ENCODE peak calls at places on chromosomes 5 and 9, in ten cellular contexts. Y, T, F, U, R, Q, S, G, W and P are unnamed samples. For H3K4me1, the result is how much of the 10 kb centered on the place peaks cover.

GRCh38 chr5:170362102-170362501 is 27.1 kb downstream of the KCNMB1 start:
- DNase-seq in Y (no peak), T (no peak), F (no peak), U (no peak), R (no peak), Q (no peak), S (peak), G (no peak), W (no peak), P (no peak)

GRCh38 chr5:123717139-123717538 is 205.2 kb downstream of the CSNK1G3 start:
- DNase-seq in Y (no peak), T (no peak), F (no peak), U (no peak), R (no peak), Q (no peak), S (no peak), G (no peak), W (no peak), P (no peak)

GRCh38 chr9:5630038-5630507 is 1.2 kb downstream of the RIC1 start:
- DNase-seq in Y (peak), T (no peak), F (no peak), U (no peak), R (no peak), Q (peak), S (no peak), G (no peak), W (no peak), P (no peak)

GRCh38 chr5:33743089-33743488 is 148.7 kb downstream of the ADAMTS12 start:
- DNase-seq in Y (no peak), T (no peak), F (no peak), U (no peak), R (no peak), Q (no peak), S (no peak), G (no peak), W (no peak), P (no peak)

GRCh38 chr5:10555134-10555733 is 8.6 kb upstream of the ANKRD33B start:
- DNase-seq in Y (peak), T (no peak), F (peak), U (no peak), R (no peak), Q (no peak), S (no peak), G (peak), W (no peak), P (no peak)

GRCh38 chr9:91541744-91542143 is 118.1 kb upstream of the NFIL3 start:
- DNase-seq in Y (no peak), T (no peak), F (no peak), U (no peak), R (no peak), Q (no peak), S (no peak), G (no peak), W (no peak), P (no peak)

GRCh38 chr9:69357854-69358220 is 32.8 kb downstream of the ENTREP1 start:
- DNase-seq in Y (no peak), T (no peak), F (no peak), U (no peak), R (no peak), Q (no peak), S (no peak), G (no peak), W (no peak), P (no peak)

GRCh38 chr5:141857226-141857625 is 21.0 kb downstream of the PCDH1 start:
- DNase-seq in Y (no peak), T (no peak), F (no peak), U (no peak), R (no peak), Q (no peak), S (no peak), G (no peak), W (no peak), P (no peak)

GRCh38 chr5:35783551-35783950 is 73.1 kb upstream of the IL7R start:
- DNase-seq in Y (no peak), T (no peak), F (no peak), U (no peak), R (no peak), Q (no peak), S (no peak), G (no peak), W (no peak), P (no peak)

GRCh38 chr9:124030969-124031451 is 19.4 kb downstream of the LHX2 start:
- DNase-seq in Y (no peak), T (no peak), F (no peak), U (no peak), R (no peak), Q (no peak), S (no peak), G (no peak), W (no peak), P (no peak)

GRCh38 chr5:35815089-35815936 is 41.4 kb upstream of the IL7R start:
- DNase-seq in Y (peak), T (peak), F (peak), U (no peak), R (no peak), Q (no peak), S (no peak), G (no peak), W (no peak), P (no peak)

GRCh38 chr5:76615759-76616158 is 7.4 kb downstream of the F2RL2 start:
- DNase-seq in Y (no peak), T (no peak), F (no peak), U (no peak), R (no peak), Q (no peak), S (no peak), G (no peak), W (no peak), P (no peak)

GRCh38 chr5:174288436-174288835 is 242.9 kb downstream of the NSG2 start:
- DNase-seq in Y (no peak), T (no peak), F (no peak), U (no peak), R (no peak), Q (no peak), S (no peak), G (no peak), W (no peak), P (no peak)

GRCh38 chr5:115639377-115639776 is 13.5 kb upstream of the TMED7 start:
- DNase-seq in Y (no peak), T (no peak), F (no peak), U (no peak), R (no peak), Q (no peak), S (no peak), G (no peak), W (no peak), P (no peak)

GRCh38 chr5:15008911-15009310 is 137.3 kb upstream of the ANKH start:
- DNase-seq in Y (peak), T (no peak), F (peak), U (no peak), R (no peak), Q (no peak), S (no peak), G (no peak), W (no peak), P (no peak)

GRCh38 chr9:111743275-111743674 is 51.5 kb downstream of the SHOC1 start:
- DNase-seq in Y (peak), T (no peak), F (no peak), U (no peak), R (no peak), Q (no peak), S (no peak), G (no peak), W (no peak), P (no peak)

GRCh38 chr5:149358818-149359217 is 972 bp downstream of the PCYOX1L start:
- DNase-seq in Y (no peak), T (peak), F (no peak), U (no peak), R (no peak), Q (no peak), S (no peak), G (no peak), W (no peak), P (no peak)

GRCh38 chr9:98146101-98146991 is 27.3 kb upstream of the TRIM14 start:
- DNase-seq in Y (peak), T (no peak), F (peak), U (peak), R (no peak), Q (no peak), S (no peak), G (no peak), W (peak), P (no peak)

GRCh38 chr5:151082976-151083651 is 2.3 kb upstream of the TNIP1 start:
- DNase-seq in Y (peak), T (no peak), F (no peak), U (peak), R (peak), Q (no peak), S (no peak), G (no peak), W (no peak), P (no peak)

GRCh38 chr9:33813712-33814641 is 3.0 kb upstream of the UBE2R2 start:
- DNase-seq in Y (peak), T (no peak), F (no peak), U (no peak), R (peak), Q (no peak), S (no peak), G (no peak), W (no peak), P (peak)

GRCh38 chr5:77197840-77198554 is 12.5 kb upstream of the PDE8B start:
- DNase-seq in Y (no peak), T (no peak), F (no peak), U (no peak), R (no peak), Q (no peak), S (no peak), G (no peak), W (no peak), P (no peak)

GRCh38 chr9:87685431-87685830 is 40.5 kb upstream of the CTSL start:
- DNase-seq in Y (no peak), T (peak), F (no peak), U (no peak), R (no peak), Q (no peak), S (no peak), G (no peak), W (no peak), P (peak)

GRCh38 chr5:87340716-87341115 is 72.0 kb downstream of the CCNH start:
- DNase-seq in Y (no peak), T (no peak), F (no peak), U (no peak), R (no peak), Q (no peak), S (no peak), G (no peak), W (no peak), P (no peak)

GRCh38 chr5:68884893-68885292 is 208.9 kb upstream of the SLC30A5 start:
- DNase-seq in Y (peak), T (no peak), F (no peak), U (no peak), R (no peak), Q (no peak), S (no peak), G (no peak), W (no peak), P (no peak)

GRCh38 chr9:27528278-27528885 is 1.2 kb downstream of the MOB3B start:
- DNase-seq in Y (no peak), T (peak), F (peak), U (peak), R (peak), Q (peak), S (peak), G (peak), W (peak), P (no peak)

GRCh38 chr5:5432020-5432707 is 9.7 kb downstream of the ICE1 start:
- DNase-seq in Y (no peak), T (no peak), F (no peak), U (no peak), R (no peak), Q (no peak), S (no peak), G (no peak), W (no peak), P (no peak)

GRCh38 chr9:114611516-114612271 is 603 bp downstream of the TMEM268 start:
- DNase-seq in Y (peak), T (peak), F (peak), U (peak), R (no peak), Q (no peak), S (peak), G (peak), W (no peak), P (no peak)

GRCh38 chr5:132265336-132266030 is 8.0 kb downstream of the PDLIM4 start:
- DNase-seq in Y (peak), T (peak), F (no peak), U (no peak), R (no peak), Q (no peak), S (peak), G (peak), W (peak), P (no peak)

GRCh38 chr5:132262882-132263547 is 5.5 kb downstream of the PDLIM4 start:
- DNase-seq in Y (no peak), T (no peak), F (no peak), U (no peak), R (no peak), Q (no peak), S (no peak), G (no peak), W (no peak), P (no peak)

GRCh38 chr5:132264546-132265335 is 7.2 kb downstream of the PDLIM4 start:
- DNase-seq in Y (no peak), T (no peak), F (no peak), U (no peak), R (no peak), Q (no peak), S (no peak), G (peak), W (peak), P (peak)

GRCh38 chr5:132261881-132262845 is 4.7 kb downstream of the PDLIM4 start:
- DNase-seq in Y (no peak), T (peak), F (no peak), U (no peak), R (no peak), Q (no peak), S (no peak), G (no peak), W (peak), P (no peak)

DNA sequence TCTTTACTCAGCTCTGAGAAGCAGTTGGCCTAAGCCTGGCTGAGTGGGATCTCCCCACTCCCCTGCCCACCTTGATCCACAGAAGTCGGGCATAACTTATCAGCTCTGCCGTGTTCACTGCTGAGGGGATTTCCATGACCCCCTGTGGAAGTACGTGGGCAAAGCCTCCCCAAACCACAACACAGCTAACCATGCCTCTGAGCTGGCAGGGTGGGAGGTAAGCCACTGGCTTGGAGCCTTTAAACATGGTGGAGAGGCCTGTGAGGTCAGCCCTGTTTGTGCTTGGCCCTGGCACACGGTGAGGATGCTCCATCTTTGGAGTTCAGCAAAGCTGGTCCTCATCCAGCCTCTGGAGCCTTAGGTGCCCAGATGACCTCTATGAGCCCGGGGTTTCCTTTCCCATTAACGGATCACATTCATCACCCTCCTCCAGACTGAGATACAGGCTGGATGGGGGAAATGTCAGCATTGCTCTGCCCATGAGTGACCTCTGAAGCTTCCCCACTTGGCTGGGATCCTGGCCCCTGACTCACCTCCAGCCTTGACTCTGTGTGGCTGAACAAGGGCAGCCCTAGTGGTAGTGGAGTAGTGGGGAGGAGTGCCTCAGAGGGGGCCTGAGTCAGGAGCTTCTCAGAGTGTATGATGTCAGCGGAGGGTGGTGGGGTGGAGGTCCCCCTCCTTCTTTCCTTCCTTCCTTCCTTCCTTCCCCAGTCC is 6.2 kb downstream of the PDLIM4 start:
- DNase-seq in Y (peak), T (peak), F (no peak), U (no peak), R (no peak), Q (no peak), S (no peak), G (peak), W (peak), P (no peak)
- H3K4me1 ChIP-seq in Y (half or more), T (under half), F (under half), U (under half), R (under half), Q (under half), S (half or more), G (half or more), W (under half), P (half or more)

DNA sequence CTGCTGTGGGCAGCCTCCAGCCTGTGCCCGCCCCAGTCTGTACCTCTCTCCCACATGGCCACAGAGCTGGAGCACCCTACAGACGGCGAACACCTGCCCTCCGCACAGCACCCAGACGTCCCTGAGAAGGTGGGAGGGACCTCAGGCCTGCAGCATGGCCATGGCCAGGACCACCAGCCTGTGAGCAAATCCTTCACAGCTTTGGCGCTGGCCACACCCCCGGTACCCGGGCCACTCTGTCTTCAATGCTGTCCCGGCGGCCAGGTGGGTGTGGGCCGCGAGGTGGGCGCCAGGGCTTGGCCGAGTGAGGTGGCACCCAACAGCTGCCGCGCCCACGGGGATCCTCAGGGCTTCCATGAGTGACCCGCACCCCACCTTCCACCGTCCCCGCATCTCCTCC is 18.7 kb downstream of the NOTCH1 start:
- DNase-seq in Y (no peak), T (no peak), F (no peak), U (no peak), R (no peak), Q (no peak), S (no peak), G (no peak), W (no peak), P (no peak)
- H3K4me1 ChIP-seq in Y (under half), T (under half), F (under half), U (half or more), R (under half), Q (under half), S (half or more), G (under half), W (under half), P (half or more)

DNA sequence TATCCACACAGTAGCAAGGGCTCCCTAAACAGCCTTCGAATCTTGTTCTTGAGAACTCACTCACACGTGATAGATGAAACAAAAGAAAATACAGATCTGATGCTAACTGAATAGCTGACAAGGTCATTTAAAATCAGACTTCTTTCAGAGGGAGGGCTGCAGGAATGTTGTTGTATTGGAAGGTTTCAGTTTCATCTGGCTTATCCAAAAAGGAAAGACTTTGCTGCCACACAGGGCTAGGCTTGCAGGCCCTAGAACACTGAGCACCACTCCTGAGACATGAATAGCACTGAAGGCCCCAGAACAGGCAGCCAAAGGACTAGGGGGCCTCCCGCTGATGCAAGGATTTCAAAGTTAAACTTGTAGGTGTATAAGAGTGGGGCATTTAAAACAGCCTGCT is 3.1 kb downstream of the CD180 start:
- DNase-seq in Y (no peak), T (no peak), F (no peak), U (no peak), R (no peak), Q (no peak), S (no peak), G (no peak), W (no peak), P (peak)
- H3K4me1 ChIP-seq in Y (under half), T (under half), F (under half), U (under half), R (under half), Q (under half), S (half or more), G (under half), W (under half), P (under half)

DNA sequence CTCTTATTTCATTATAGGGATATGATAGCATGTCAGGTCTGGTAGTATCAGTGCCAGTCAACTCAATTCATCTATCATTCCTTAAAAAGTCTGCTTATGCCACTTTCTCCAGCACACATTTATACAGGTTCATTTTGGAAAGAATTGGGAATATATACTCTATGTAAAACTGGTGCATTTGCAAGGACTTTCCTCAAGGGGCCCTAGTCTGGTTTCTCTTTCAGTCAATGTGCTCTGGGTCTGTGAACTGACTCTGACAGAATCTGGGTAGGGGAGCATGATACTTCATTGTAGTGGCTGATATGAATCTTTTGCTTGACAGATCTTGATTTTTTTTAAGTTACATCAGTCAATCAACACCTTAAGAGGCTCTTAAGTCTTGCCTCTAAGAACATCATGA is 313.9 kb downstream of the HTR1A start:
- DNase-seq in Y (no peak), T (no peak), F (no peak), U (no peak), R (no peak), Q (no peak), S (no peak), G (no peak), W (no peak), P (no peak)
- H3K4me1 ChIP-seq in Y (under half), T (under half), F (under half), U (under half), R (under half), Q (under half), S (under half), G (under half), W (under half), P (under half)

GRCh38 chr5:41790038-41790776 is 80.0 kb downstream of the OXCT1 start:
- DNase-seq in Y (no peak), T (no peak), F (no peak), U (no peak), R (no peak), Q (no peak), S (no peak), G (no peak), W (no peak), P (no peak)

GRCh38 chr5:41789434-41789833 is 80.8 kb downstream of the OXCT1 start:
- DNase-seq in Y (no peak), T (no peak), F (no peak), U (no peak), R (no peak), Q (no peak), S (no peak), G (no peak), W (no peak), P (no peak)

GRCh38 chr5:41787257-41787656 is 83.0 kb downstream of the OXCT1 start:
- DNase-seq in Y (no peak), T (no peak), F (no peak), U (no peak), R (no peak), Q (no peak), S (no peak), G (no peak), W (no peak), P (no peak)

GRCh38 chr5:41785061-41785460 is 85.2 kb downstream of the OXCT1 start:
- DNase-seq in Y (no peak), T (no peak), F (no peak), U (no peak), R (no peak), Q (no peak), S (no peak), G (no peak), W (no peak), P (no peak)

GRCh38 chr5:41788800-41789395 is 81.3 kb downstream of the OXCT1 start:
- DNase-seq in Y (no peak), T (no peak), F (no peak), U (no peak), R (no peak), Q (no peak), S (no peak), G (no peak), W (no peak), P (no peak)
- H3K4me1 ChIP-seq in Y (under half), T (under half), F (under half), U (under half), R (under half), Q (under half), S (under half), G (under half), W (under half), P (under half)